ENCODE peak calls at places on chromosomes 6 and 20, in seven cellular contexts. N is HCT116, P is heart left ventricle, M is IMR-90, D is body of pancreas, A is suprapubic skin, F is ovary. C is an unnamed sample. For H3K4me1, the result is how much of the 10 kb centered on the place peaks cover.

GRCh38 chr6:26331809-26332226 is 33.2 kb upstream of the BTN3A2 start:
- DNase-seq in M (no peak), A (no peak), D (no peak), N (no peak), F (no peak), P (no peak), C (no peak)

GRCh38 chr20:46056970-46057855 is 28.2 kb downstream of the SLC12A5 start:
- DNase-seq in D (peak), M (peak), F (peak), N (no peak), A (no peak), P (peak), C (no peak)

GRCh38 chr6:83190596-83190995 is 2.5 kb downstream of the PGM3 start:
- DNase-seq in N (no peak), A (no peak), P (no peak), F (no peak), D (no peak), M (no peak), C (no peak)

GRCh38 chr20:58073945-58074920 is 154.2 kb downstream of the ANKRD60 start:
- DNase-seq in A (no peak), P (no peak), N (no peak), M (no peak), F (no peak), D (no peak), C (no peak)

GRCh38 chr6:108171918-108172516 is 6.2 kb downstream of the NR2E1 start:
- DNase-seq in A (no peak), P (no peak), N (no peak), M (no peak), D (no peak), F (no peak), C (no peak)

GRCh38 chr6:168937061-168937460 is 316.6 kb downstream of the THBS2 start:
- DNase-seq in A (no peak), P (no peak), D (no peak), F (no peak), N (no peak), M (peak), C (no peak)

GRCh38 chr20:41395669-41396664 is 29.3 kb upstream of the EMILIN3 start:
- DNase-seq in D (no peak), M (peak), N (no peak), F (no peak), P (peak), A (no peak), C (no peak)

GRCh38 chr20:13292486-13292885 is 71.4 kb downstream of the ISM1 start:
- DNase-seq in P (no peak), A (no peak), M (no peak), N (no peak), F (no peak), D (no peak), C (no peak)

GRCh38 chr20:41138527-41139226 is 1.3 kb downstream of the PLCG1 start:
- DNase-seq in M (peak), D (no peak), A (no peak), F (peak), N (no peak), P (no peak), C (no peak)

GRCh38 chr6:551405-551804 is 105.5 kb downstream of the HUS1B start:
- DNase-seq in D (no peak), M (peak), N (no peak), F (no peak), P (no peak), A (no peak), C (no peak)

GRCh38 chr6:1608976-1609661 is 596 bp upstream of the FOXC1 start:
- DNase-seq in D (no peak), M (peak), N (no peak), P (peak), F (peak), A (peak), C (no peak)

GRCh38 chr6:24899647-24900325 is 36.0 kb downstream of the RIPOR2 start:
- DNase-seq in F (no peak), M (no peak), D (no peak), P (no peak), A (no peak), N (no peak), C (no peak)

GRCh38 chr6:39892490-39893129 is 41.7 kb downstream of the MOCS1 start:
- DNase-seq in P (peak), D (peak), A (no peak), F (peak), N (peak), M (peak), C (no peak)

GRCh38 chr6:21158149-21158548 is 435.4 kb upstream of the SOX4 start:
- DNase-seq in P (no peak), M (no peak), F (no peak), A (no peak), D (no peak), N (no peak), C (no peak)

GRCh38 chr20:63453029-63453523 is 19.4 kb downstream of the KCNQ2 start:
- DNase-seq in F (no peak), D (no peak), N (no peak), M (no peak), A (no peak), P (no peak), C (no peak)

DNA sequence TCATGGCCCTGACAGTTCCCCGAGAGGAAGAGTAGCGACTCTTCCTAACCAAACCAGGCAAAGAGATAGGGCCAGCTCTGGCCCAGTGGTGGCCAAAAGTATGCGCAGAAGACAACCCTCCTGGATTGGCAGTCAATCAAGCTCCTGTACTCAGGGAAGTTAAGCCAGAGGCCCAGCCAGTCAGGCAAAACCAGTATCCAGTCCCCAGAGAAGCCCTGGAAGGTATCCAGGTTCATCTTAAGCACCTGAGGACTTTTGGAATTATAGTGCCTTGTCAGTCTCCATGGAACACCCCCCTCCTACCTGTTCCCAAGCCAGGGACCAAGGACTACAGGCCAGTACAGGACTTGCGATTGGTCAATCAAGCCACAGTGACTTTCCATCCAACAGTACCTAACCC is 298.3 kb downstream of the RNGTT start:
- DNase-seq in D (no peak), N (no peak), F (no peak), M (no peak), A (no peak), P (no peak), C (no peak)
- TF ChIP-seq POLR2A in D (no peak), N (no peak), F (no peak), M (no peak), A (no peak), P (no peak), C (no peak)

DNA sequence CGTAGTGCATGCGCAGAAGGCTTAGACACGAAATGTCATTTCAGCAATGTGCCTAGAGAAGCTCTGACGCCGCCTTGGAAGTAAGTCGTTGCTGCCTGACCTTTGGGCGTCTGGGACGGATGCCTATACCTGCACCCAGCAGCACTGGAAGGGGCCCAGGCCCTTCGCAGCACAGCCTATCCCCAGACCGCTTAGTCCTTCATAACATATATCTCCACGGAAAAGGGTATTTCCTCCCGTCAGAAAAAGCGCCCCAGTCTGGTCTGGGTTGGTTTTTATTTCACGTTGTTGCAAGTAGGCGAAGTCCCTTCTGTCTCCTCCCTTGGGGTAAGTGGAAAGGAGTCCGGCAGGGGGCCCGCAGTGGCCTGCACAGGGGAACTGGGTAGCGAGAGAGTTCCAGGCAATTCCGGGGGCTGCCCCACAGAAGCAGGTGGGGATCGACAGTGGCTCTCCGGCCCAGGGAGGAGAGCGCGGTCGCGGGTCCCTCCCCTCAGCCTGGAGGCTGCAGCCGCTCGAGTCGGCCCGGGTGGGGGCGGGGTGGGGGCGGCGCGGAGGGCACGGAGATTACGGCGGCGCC is 558 bp upstream of the EYA4 start:
- DNase-seq in M (peak), F (no peak), A (no peak), P (peak), D (no peak), N (no peak), C (peak)
- TF ChIP-seq CTCF in M (peak), F (no peak), A (no peak), P (peak), D (no peak), N (no peak), C (peak)

GRCh38 chr20:50663095-50663821 is 28.1 kb downstream of the RIPOR3 start:
- DNase-seq in P (no peak), F (no peak), N (peak), D (peak), M (no peak), A (no peak), C (no peak)

GRCh38 chr20:50654899-50655298 is 36.4 kb downstream of the RIPOR3 start:
- DNase-seq in D (no peak), P (no peak), N (no peak), F (no peak), A (no peak), M (no peak), C (no peak)

GRCh38 chr20:50659975-50660670 is 31.2 kb downstream of the RIPOR3 start:
- DNase-seq in P (no peak), D (no peak), A (no peak), M (no peak), F (no peak), N (no peak), C (no peak)

GRCh38 chr20:50655325-50655880 is 35.9 kb downstream of the RIPOR3 start:
- DNase-seq in F (peak), A (peak), P (peak), D (no peak), N (no peak), M (peak), C (peak)

DNA sequence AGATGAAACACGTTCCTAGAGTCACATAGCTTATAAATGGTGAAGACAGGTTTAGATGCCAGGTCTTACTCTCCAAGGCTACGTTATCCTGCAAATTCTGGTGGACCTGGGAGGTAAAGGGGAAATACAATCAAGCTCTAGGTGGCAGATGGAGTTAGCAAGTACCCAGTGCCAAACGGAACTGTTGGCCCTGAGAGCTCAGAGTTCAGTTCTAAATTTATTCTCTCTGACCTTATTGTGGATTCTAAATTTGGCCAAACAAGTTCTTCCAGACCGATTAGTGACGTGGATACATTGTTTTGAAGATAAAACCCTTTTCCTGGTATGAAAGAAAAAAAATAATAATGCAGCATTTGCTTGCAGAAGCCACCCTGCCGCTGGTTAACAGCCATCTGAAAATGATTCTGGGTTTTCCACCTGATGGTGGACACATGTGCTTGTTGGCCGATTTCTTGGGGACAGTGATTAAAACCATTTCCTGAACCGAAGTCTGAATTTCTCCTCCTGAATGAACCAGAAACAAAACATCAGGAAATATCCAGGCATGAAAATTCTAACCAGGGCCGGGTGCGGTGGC is 32.5 kb downstream of the RIPOR3 start:
- DNase-seq in N (no peak), M (no peak), D (peak), F (no peak), P (peak), A (no peak), C (no peak)
- H3K4me1 ChIP-seq in N (under half), M (under half), D (half or more), F (under half), P (half or more), A (under half), C (under half)

GRCh38 chr6:41966961-41967311 is 25.3 kb upstream of the CCND3 start:
- DNase-seq in N (peak), F (no peak), P (no peak), D (no peak), A (no peak), M (peak), C (no peak)
- TF ChIP-seq POLR2A in N (no peak), F (no peak), P (no peak), D (no peak), A (no peak), M (no peak), C (no peak)

DNA sequence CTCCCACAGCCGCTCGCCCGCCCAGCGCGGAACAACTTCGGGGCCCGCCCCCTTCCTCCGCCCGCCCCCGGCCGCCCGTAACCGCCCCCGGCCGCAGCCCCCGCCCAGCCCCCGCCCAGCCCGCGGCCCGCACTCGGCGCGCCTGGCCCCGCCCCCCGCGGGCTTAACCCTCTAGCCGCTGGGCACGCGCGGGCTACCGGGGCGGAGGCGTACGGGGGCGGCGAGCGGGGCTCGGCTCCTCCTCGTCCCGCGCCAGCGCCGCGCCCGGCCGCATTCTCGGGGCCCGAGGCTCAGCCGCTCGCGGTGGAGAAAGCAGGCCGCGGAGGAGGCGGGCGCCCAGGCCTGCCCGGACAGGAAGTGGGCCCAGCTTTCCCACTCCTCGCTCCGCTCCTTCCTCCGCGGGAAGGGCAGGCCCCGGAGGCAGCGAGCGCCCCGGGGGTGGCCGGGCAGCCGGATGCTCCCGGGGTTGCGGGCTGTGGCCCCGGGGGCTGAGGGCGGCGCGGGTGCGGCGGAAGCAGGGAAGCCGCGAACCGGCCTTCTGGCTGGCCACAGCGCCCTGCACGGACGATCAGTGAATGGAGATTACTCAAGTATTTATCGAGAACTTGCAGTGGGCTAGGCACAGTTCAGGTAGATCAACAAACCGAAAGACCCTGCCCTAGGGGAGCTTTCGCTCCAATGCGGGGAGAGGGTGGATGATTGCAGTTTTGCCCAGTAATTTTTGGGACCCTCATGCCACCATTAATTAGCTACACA is at the start of gene TRAM2:
- DNase-seq in F (peak), M (peak), N (peak), D (peak), P (peak), A (peak), C (peak)
- TF ChIP-seq CTCF in F (no peak), M (peak), N (no peak), D (peak), P (peak), A (no peak), C (no peak)

GRCh38 chr6:71406871-71407860 is 118.6 kb downstream of the OGFRL1 start:
- DNase-seq in D (no peak), M (no peak), N (no peak), P (no peak), F (no peak), A (no peak), C (no peak)
- H3K4me1 ChIP-seq in D (under half), M (under half), N (under half), P (half or more), F (under half), A (under half), C (half or more)

DNA sequence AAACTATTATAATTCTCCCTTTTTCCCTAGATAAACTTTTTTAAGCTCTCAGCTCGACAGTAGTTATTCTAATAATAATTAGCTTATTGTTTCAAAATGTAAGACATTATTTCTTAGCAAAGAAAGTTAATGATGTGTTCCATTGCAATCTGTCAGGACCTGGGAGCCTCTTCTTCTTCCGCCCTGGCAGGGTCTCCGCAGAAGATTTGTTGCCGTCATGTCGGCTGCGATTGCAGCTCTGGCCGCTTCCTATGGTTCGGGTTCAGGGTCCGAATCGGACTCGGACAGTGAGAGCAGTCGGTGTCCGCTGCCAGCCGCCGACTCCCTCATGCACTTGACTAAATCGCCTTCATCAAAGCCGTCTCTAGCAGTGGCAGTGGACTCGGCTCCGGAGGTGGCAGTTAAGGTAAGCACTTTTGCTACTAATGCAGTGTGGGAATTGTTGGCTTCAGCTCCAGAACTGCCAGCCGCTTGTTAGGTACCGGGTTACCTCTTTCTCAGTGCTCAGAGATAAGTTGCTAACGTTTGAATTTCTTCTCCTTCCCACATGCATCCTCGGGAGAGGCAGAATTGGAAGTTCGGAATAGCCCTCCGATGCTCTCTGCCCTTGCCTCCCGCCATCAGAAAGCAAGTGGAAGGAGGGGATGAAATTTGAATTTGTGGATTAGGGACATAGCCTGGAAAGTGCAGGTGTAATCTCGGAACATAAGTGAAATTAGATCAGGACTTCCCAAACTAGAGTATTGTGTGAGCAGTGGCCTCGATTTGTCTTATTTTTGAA is at the start of gene CDC40:
- DNase-seq in N (no peak), P (peak), F (peak), M (no peak), D (peak), A (peak), C (peak)
- TF ChIP-seq POLR2A in N (no peak), P (no peak), F (no peak), M (no peak), D (peak), A (no peak), C (no peak)

DNA sequence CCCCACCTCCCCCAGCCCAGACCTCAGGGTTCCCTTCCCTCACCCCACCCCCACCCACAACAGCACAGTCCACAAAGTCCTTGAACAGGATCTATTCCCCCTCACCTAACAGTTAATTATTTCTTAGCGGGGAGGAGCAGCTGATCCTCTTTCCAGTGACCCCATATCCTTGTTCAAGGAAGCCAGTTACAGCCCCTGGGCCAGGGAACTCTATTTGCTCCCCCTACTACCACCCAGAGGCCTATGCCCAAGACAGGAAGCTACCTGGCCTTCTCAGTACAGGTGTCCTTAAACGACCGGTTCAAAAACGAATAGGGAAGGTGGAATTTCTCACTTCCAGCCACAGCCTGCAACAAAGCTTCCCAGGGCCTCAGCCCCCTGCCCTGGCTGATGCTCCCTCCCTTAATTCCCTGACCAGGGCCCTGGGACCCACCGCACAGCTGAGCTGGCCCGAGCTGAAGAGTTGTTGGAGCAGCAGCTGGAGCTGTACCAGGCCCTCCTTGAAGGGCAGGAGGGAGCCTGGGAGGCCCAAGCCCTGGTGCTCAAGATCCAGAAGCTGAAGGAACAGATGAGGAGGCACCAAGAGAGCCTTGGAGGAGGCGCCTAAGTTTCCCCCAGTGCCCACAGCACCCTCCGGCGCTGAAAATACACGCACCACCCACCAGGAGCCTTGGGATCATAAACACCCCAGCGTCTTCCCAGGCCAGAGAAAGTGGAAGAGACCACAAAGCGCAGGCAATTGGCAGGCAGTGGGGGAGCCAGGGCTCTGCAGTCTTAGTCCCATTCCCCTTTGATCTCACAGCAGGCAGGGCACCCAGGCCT is 778 bp downstream of the MCCD1 start:
- DNase-seq in M (no peak), F (no peak), A (no peak), P (no peak), N (no peak), D (no peak), C (no peak)
- TF ChIP-seq CTCF in M (no peak), F (no peak), A (no peak), P (no peak), N (no peak), D (no peak), C (no peak)